ENCODE peak calls at places on chromosome 19, in four cellular contexts. L is adipocyte, Z is tibial artery, V is GM23248. G is an unnamed sample. For H3K36me3 and H3K4me1, the result is how much of the 10 kb centered on the place peaks cover.

GRCh38 chr19:45097776-45098520 is 5.0 kb downstream of the PPP1R37 start:
- DNase-seq in V (peak), L (peak), Z (peak), G (no peak)

GRCh38 chr19:43880483-43880882 is 53.4 kb downstream of the ZNF283 start:
- DNase-seq in L (no peak), V (no peak), Z (no peak), G (no peak)

GRCh38 chr19:10104130-10104513 is 1.6 kb upstream of the ANGPTL6 start:
- DNase-seq in V (no peak), Z (no peak), L (no peak), G (no peak)

GRCh38 chr19:57171551-57172081 is 4.3 kb upstream of the DUXA start:
- DNase-seq in V (peak), L (peak), Z (peak), G (peak)

GRCh38 chr19:48874309-48875135 is 2.3 kb downstream of the PPP1R15A start:
- DNase-seq in V (peak), Z (no peak), L (peak), G (no peak)

GRCh38 chr19:4707322-4707721 is 16.3 kb downstream of the DPP9 start:
- DNase-seq in Z (no peak), L (no peak), V (peak), G (no peak)

GRCh38 chr19:58002384-58003152 is at the start of gene ZNF606:
- DNase-seq in V (peak), L (peak), Z (peak), G (peak)

GRCh38 chr19:44689290-44690130 is 9.4 kb upstream of the CEACAM16 start:
- DNase-seq in Z (peak), V (peak), L (peak), G (peak)

GRCh38 chr19:14476663-14477401 is 1.7 kb upstream of the PTGER1 start:
- DNase-seq in Z (peak), L (peak), V (peak), G (no peak)

GRCh38 chr19:40627486-40628279 is 26.5 kb downstream of the LTBP4 start:
- DNase-seq in L (no peak), V (no peak), Z (no peak), G (no peak)
- H3K36me3 ChIP-seq in L (under half), V (under half), Z (half or more), G (under half)

GRCh38 chr19:35140898-35141626 is 2.0 kb upstream of the FXYD7 start:
- DNase-seq in Z (peak), L (peak), V (peak), G (peak)

GRCh38 chr19:35139618-35139943 is 957 bp downstream of the FXYD1 start:
- DNase-seq in Z (no peak), V (no peak), L (no peak), G (no peak)

GRCh38 chr19:35138305-35138799 is 272 bp upstream of the FXYD1 start:
- DNase-seq in V (no peak), Z (peak), L (no peak), G (no peak)

GRCh38 chr19:35141627-35142401 is 1.2 kb upstream of the FXYD7 start:
- DNase-seq in V (no peak), L (no peak), Z (no peak), G (no peak)

GRCh38 chr19:35140207-35140897 is 1.7 kb downstream of the FXYD1 start:
- DNase-seq in Z (no peak), V (no peak), L (no peak), G (no peak)
- H3K4me1 ChIP-seq in Z (under half), V (under half), L (under half), G (under half)

DNA sequence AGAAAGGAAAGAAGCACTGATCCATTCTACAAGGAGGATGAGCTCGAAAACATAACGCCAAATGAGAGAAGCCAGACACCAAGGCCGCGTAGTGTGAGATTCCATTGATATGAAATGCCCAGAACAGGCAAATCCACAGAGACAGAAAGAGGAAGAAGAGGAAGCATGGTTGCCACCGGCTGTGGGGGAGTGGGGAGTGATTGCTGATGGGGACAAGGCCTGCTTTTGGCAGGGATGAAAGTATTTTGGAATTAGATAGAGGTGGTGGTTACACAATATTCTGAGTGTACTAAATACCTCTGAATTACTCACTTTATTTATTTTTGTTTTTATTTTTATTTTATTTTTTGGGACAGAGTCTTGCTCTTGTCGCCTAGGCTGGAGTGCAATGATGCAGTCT is 50.2 kb upstream of the KLF2 start:
- DNase-seq in V (peak), Z (no peak), L (peak), G (no peak)
- H3K36me3 ChIP-seq in V (under half), Z (under half), L (under half), G (under half)

DNA sequence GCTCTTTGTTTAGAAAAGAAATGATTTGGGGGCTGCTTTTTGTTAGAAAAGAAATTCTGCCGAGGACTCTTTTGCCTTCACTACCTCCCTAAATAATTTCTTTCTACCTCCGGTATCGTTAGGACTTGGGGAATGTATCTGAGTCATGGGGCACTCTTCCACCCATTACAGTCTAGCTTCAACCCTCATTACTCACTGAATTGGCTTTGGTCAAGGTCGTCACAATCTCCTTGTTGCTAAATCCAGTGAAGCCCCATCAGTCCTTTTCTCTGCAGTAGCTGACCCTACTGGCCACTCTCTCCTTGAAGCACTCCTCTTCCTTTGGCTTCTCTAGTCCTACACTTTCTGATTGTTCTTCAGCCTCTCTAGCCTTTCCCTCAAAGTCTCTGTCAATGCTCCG is 34.0 kb downstream of the WDR87 start:
- DNase-seq in V (peak), L (peak), Z (no peak), G (no peak)
- H3K4me1 ChIP-seq in V (under half), L (under half), Z (under half), G (under half)

DNA sequence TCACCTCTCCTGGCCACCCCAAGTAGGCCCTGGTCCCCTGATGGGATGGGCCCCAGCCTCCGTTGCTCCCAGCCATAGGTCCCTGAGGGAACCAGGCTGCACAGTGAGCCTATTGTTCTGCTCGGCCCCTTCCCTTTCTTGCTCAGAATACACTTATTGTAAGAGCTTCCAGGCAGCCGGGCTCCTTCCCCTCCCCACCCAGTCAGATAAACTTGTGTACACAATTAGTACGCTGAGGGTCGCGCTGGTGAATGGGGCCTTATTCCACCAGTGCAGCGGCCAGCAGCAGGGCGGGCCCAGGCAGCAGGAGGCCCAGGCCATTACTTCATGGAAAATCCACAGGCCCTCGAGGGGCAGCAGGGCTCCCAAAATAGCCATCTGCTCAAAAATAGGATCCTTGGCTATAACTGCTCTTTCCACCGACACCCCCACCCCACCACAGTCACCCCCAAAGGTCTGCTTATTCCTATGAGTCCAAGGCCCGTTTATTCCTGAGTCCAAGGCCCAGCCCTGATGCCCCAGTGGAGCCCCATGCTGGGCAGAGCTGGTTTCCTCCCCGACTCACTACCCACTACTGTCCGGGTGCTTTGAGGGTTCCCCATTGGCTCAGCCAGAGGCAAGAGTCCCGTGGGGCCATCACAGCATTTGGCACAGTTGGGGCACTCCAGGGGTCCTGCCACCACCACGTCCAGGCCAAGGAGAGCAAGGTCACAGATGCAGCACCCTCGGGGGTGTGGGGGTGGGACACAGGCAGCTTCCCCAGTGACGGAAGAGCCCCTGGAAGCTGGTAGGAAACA is 22.1 kb downstream of the CAPN12 start:
- DNase-seq in L (no peak), Z (no peak), V (no peak), G (no peak)
- H3K36me3 ChIP-seq in L (half or more), Z (half or more), V (half or more), G (half or more)

GRCh38 chr19:18282021-18282787 is 782 bp upstream of the JUND start:
- DNase-seq in Z (no peak), V (peak), L (no peak), G (no peak)

GRCh38 chr19:18286973-18287635 is 5.7 kb upstream of the JUND start:
- DNase-seq in L (no peak), Z (no peak), V (no peak), G (no peak)

GRCh38 chr19:18283338-18283737 is 1.9 kb upstream of the JUND start:
- DNase-seq in L (no peak), V (no peak), Z (no peak), G (no peak)

GRCh38 chr19:18282788-18283141 is 1.3 kb upstream of the JUND start:
- DNase-seq in L (no peak), Z (no peak), V (no peak), G (no peak)

DNA sequence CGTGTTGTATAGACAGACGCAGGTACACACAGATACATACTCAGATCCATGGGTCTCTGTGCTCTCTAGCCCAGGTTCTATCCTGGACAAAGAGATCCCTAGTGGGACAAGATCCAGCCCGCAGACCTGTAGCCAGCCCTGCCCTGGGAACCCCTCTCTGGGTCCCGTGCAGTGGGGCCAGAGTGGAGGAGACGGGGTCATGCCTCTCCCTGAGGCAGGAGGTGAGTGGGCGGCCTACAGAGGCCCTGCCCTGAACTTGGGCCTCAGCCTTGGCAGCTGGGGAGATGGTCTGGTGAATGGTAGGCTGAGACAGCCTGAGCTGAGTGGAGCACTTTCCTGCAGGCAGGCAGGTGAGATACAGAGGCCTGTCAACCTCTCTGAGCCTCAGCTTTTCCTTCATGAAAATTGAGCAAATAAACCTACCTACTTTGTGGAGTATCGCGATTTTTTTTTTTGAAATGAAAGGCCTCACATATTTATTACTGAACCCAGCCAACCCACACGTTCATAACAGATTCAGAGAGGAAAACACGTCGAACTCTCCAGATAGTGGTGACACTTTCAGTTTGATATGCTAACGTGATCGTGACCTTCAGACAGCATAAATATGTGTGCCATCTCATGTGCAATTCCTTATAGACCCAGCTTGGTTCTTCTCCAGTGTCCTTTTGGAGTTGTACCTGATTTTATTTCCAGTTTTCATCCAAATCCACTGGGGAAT is 3.4 kb upstream of the JUND start:
- DNase-seq in L (no peak), V (no peak), Z (no peak), G (no peak)
- H3K4me1 ChIP-seq in L (under half), V (under half), Z (under half), G (under half)

DNA sequence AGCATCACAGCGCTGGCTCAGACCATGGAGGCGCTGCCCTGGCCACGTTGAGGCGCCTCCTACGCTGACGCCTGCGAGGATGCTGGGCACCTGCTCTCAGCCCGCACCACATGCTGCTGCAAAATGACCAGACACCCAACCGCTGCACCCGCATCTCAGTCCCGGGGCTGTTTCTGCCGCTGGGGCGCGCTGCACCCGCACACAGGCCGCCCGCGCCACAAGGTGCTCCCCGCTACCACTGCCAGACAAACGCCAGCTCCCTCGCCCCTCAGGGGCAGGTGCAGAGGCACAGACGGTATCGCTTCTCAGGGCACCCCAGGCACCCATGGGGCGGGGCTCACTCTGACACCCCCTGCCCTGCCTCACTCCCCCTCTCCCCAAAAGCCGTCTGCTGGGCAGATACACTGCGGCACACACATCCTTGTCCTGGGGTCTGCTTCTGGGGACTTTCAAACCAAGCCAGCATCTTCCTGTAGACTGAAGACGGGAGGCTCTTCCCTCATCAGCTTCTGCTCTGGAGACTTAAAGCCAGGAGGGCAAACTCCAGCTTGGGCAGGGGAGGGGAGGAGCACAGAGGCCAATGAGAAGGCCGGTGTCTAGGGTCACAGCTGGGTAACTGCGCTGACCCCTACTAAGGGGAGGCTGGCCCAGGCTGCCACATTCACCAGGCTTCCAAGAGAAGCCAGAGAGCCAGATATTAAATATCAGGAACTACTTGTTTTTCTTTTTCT is 16.3 kb downstream of the CHERP start:
- DNase-seq in Z (no peak), L (no peak), V (no peak), G (no peak)
- H3K36me3 ChIP-seq in Z (half or more), L (half or more), V (under half), G (under half)

DNA sequence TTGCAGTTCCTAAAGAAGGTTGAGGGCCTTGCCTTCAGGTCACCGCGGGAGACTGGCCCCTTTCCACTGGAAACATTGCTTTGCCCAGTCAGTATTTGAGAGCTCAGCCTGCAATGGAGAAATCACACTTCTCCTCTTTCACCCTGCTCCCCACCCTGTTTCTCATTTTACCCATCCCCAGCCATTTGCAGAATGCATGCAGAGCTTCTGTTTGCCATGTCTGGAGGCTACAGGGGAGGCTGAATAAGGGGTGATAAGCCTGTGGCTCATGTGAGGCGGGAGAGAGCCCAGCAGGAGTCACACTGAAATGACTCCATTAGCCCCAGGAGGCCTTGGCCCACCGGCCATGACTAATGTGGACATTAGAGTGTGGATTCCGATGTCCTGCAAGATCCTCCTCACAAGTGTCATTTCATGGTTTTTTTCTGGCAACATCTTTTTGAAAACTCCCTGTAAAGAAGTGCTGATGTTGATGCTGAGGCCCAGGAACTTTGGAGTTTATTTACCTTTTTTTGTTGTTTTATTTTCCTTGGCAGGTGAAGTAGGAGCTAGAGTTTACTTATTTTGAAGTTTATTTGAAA is 6.3 kb downstream of the SPINT2 start:
- DNase-seq in L (peak), Z (no peak), V (peak), G (no peak)
- H3K4me1 ChIP-seq in L (under half), Z (under half), V (under half), G (under half)

GRCh38 chr19:7458675-7459074 is 30.2 kb downstream of the PEX11G start:
- DNase-seq in Z (no peak), L (no peak), V (no peak), G (no peak)
- H3K36me3 ChIP-seq in Z (half or more), L (under half), V (under half), G (under half)